ENCODE peak calls at places on chromosomes 11 and 22, in seven cellular contexts. D, Y, E, A, B, N and M are unnamed samples.

GRCh38 chr11:96664108-96664507 is 274.3 kb downstream of the JRKL start:
- DNase-seq in D (no peak), Y (peak), E (no peak), A (no peak), B (no peak), N (no peak), M (no peak)

GRCh38 chr22:26364066-26365015 is 64.7 kb upstream of the ASPHD2 start:
- DNase-seq in D (peak), Y (peak), E (peak), A (peak), B (peak), N (peak), M (peak)

GRCh38 chr11:13429288-13429687 is 33.7 kb downstream of the BTBD10 start:
- DNase-seq in D (no peak), Y (no peak), E (no peak), A (no peak), B (no peak), N (no peak), M (no peak)

GRCh38 chr11:123493393-123494063 is 63.5 kb downstream of the GRAMD1B start:
- DNase-seq in D (no peak), Y (no peak), E (no peak), A (no peak), B (no peak), N (no peak), M (no peak)

GRCh38 chr11:44318369-44318768 is 8.4 kb upstream of the ALX4 start:
- DNase-seq in D (no peak), Y (no peak), E (no peak), A (no peak), B (no peak), N (no peak), M (no peak)

GRCh38 chr11:118820412-118821357 is 29.7 kb upstream of the DDX6 start:
- DNase-seq in D (peak), Y (no peak), E (no peak), A (peak), B (no peak), N (no peak), M (no peak)

GRCh38 chr11:88175707-88176066 is 444 bp upstream of the RAB38 start:
- DNase-seq in D (no peak), Y (no peak), E (no peak), A (no peak), B (no peak), N (no peak), M (no peak)

GRCh38 chr11:12845739-12846358 is 163.3 kb upstream of the RASSF10 start:
- DNase-seq in D (peak), Y (peak), E (no peak), A (peak), B (no peak), N (no peak), M (no peak)

GRCh38 chr11:64237484-64237951 is 3.1 kb downstream of the VEGFB start:
- DNase-seq in D (peak), Y (no peak), E (no peak), A (peak), B (no peak), N (no peak), M (no peak)

GRCh38 chr11:92932023-92932422 is 37.4 kb upstream of the MTNR1B start:
- DNase-seq in D (no peak), Y (peak), E (no peak), A (no peak), B (no peak), N (no peak), M (no peak)

GRCh38 chr11:122105009-122105828 is 10.8 kb downstream of the BLID start:
- DNase-seq in D (no peak), Y (peak), E (no peak), A (no peak), B (no peak), N (no peak), M (no peak)

GRCh38 chr11:133326849-133327248 is 205.5 kb downstream of the OPCML start:
- DNase-seq in D (no peak), Y (no peak), E (no peak), A (no peak), B (no peak), N (no peak), M (no peak)

GRCh38 chr11:9310485-9310884 is 3.9 kb downstream of the TMEM41B start:
- DNase-seq in D (no peak), Y (no peak), E (no peak), A (no peak), B (no peak), N (no peak), M (no peak)

GRCh38 chr11:17649696-17650600 is 69.4 kb upstream of the MYOD1 start:
- DNase-seq in D (no peak), Y (peak), E (no peak), A (no peak), B (no peak), N (no peak), M (no peak)

GRCh38 chr11:118988280-118988679 is 9.7 kb upstream of the CENATAC start:
- DNase-seq in D (no peak), Y (no peak), E (no peak), A (no peak), B (no peak), N (no peak), M (no peak)

GRCh38 chr11:68993546-68993945 is 12.8 kb upstream of the MRGPRD start:
- DNase-seq in D (no peak), Y (no peak), E (no peak), A (no peak), B (no peak), N (no peak), M (no peak)